ENCODE peak calls at places on chromosome 1, in four cellular contexts. G is SK-N-SH, Q is small intestine, J is transverse colon. K is an unnamed sample. For H3K4me1, the result is how much of the 10 kb centered on the place peaks cover.

GRCh38 chr1:228867093-228867950 is 132.0 kb downstream of the RHOU start:
- DNase-seq in G (peak), Q (peak), J (no peak), K (peak)

GRCh38 chr1:25617626-25618432 is 1.2 kb downstream of the MAN1C1 start:
- DNase-seq in G (peak), J (no peak), Q (no peak), K (no peak)

GRCh38 chr1:82329226-82329625 is 528.5 kb downstream of the ADGRL2 start:
- DNase-seq in G (no peak), Q (no peak), J (no peak), K (no peak)

GRCh38 chr1:33133478-33134105 is 48.3 kb downstream of the TRIM62 start:
- DNase-seq in J (no peak), G (no peak), Q (no peak), K (no peak)

GRCh38 chr1:31666290-31666963 is 21.8 kb upstream of the PEF1 start:
- DNase-seq in G (no peak), Q (peak), J (peak), K (no peak)

GRCh38 chr1:204684206-204684536 is 1.4 kb downstream of the LRRN2 start:
- DNase-seq in J (no peak), G (no peak), Q (no peak), K (no peak)

GRCh38 chr1:116957646-116958045 is 43.9 kb upstream of the CD101 start:
- DNase-seq in J (no peak), G (no peak), Q (no peak), K (no peak)

GRCh38 chr1:6466023-6466422 is at the start of gene TNFRSF25:
- DNase-seq in Q (no peak), G (no peak), J (no peak), K (no peak)

GRCh38 chr1:93758842-93759515 is 77.3 kb upstream of the BCAR3 start:
- DNase-seq in G (peak), J (no peak), Q (no peak), K (no peak)

GRCh38 chr1:203120325-203121138 is 7.0 kb upstream of the ADORA1 start:
- DNase-seq in G (no peak), J (no peak), Q (no peak), K (no peak)

GRCh38 chr1:111505641-111506119 is 2.2 kb upstream of the ADORA3 start:
- DNase-seq in J (peak), Q (no peak), G (no peak), K (no peak)

GRCh38 chr1:905071-905749 is 18.5 kb upstream of the SAMD11 start:
- DNase-seq in Q (peak), J (peak), G (peak), K (peak)

GRCh38 chr1:117059678-117060440 is at the start of gene TTF2:
- DNase-seq in J (peak), Q (peak), G (peak), K (peak)

GRCh38 chr1:94327001-94327685 is 89.8 kb upstream of the ARHGAP29 start:
- DNase-seq in Q (no peak), J (no peak), G (no peak), K (peak)

GRCh38 chr1:108817016-108817415 is 39.9 kb downstream of the AKNAD1 start:
- DNase-seq in G (no peak), J (peak), Q (peak), K (no peak)

GRCh38 chr1:221663321-221663720 is 78.6 kb downstream of the DUSP10 start:
- DNase-seq in J (no peak), G (no peak), Q (no peak), K (no peak)

GRCh38 chr1:230174041-230174440 is 107.0 kb downstream of the GALNT2 start:
- DNase-seq in G (no peak), J (no peak), Q (no peak), K (no peak)
- H3K4me1 ChIP-seq in G (under half), J (under half), Q (under half), K (under half)

GRCh38 chr1:156711011-156711817 is 5.8 kb upstream of the CRABP2 start:
- DNase-seq in J (no peak), G (peak), Q (no peak), K (no peak)
- H3K4me1 ChIP-seq in J (under half), G (half or more), Q (under half), K (under half)

DNA sequence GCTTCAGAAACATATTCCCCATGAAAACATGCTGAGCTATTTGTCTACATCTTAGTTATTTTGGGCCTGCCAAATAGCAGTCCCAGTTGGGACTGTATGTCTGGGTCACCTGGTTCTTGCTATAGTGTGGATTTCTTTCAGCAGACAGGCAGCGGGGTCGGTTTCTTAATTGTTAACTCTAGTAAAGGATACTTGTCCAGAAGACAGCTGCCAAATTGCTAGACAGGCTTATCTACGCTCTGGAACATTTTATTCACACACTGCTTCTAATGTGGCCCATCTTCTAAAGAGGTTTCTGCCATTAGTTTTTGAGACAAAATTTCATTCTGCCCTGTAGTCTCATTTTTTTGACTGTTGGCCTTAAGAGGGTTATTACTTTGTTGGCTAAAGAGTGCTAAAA is 217.9 kb downstream of the RWDD3 start:
- DNase-seq in Q (no peak), G (no peak), J (no peak), K (no peak)
- H3K4me1 ChIP-seq in Q (under half), G (under half), J (under half), K (under half)

GRCh38 chr1:225769687-225770086 is 7.9 kb upstream of the SRP9 start:
- DNase-seq in G (no peak), Q (no peak), J (no peak), K (no peak)
- H3K4me1 ChIP-seq in G (half or more), Q (under half), J (under half), K (under half)

GRCh38 chr1:44354840-44355581 is at the start of gene ERI3:
- DNase-seq in J (peak), Q (peak), G (peak), K (peak)

GRCh38 chr1:44354268-44354839 is 703 bp downstream of the ERI3 start:
- DNase-seq in Q (no peak), J (no peak), G (no peak), K (no peak)

GRCh38 chr1:44348046-44348628 is 6.9 kb downstream of the ERI3 start:
- DNase-seq in J (no peak), Q (no peak), G (no peak), K (no peak)

GRCh38 chr1:44347280-44347679 is 7.8 kb downstream of the ERI3 start:
- DNase-seq in G (no peak), Q (no peak), J (no peak), K (no peak)

GRCh38 chr1:44351289-44351688 is 3.8 kb downstream of the ERI3 start:
- DNase-seq in G (no peak), Q (no peak), J (no peak), K (no peak)
- H3K4me1 ChIP-seq in G (under half), Q (under half), J (under half), K (under half)

DNA sequence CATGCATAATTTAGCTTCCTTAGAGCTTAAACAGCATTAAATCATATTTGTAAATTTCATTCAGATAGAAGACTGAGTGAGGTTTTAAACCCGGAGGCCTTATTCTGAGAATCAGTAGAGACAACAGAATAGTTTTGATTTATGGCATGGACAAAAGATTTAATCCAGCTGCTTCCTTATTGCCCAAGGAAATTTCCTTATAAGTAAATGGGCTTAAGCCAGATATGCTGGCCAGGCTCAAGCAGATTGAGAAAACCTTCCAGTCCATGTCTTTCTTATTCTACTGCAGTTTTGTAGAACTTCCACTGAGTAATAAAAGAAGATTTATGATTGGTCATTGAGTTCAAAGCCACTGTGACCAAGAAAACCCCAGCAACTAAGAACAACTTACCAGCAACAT is 323.0 kb downstream of the TGFB2 start:
- DNase-seq in J (no peak), G (no peak), Q (no peak), K (no peak)
- H3K4me1 ChIP-seq in J (under half), G (under half), Q (under half), K (under half)

GRCh38 chr1:235076504-235077162 is 52.0 kb downstream of the TOMM20 start:
- DNase-seq in G (no peak), J (no peak), Q (no peak), K (no peak)
- H3K4me1 ChIP-seq in G (under half), J (under half), Q (under half), K (under half)